ENCODE peak calls at places on chromosomes 11 and 22, in four cellular contexts. E, T, K and R are unnamed samples.

GRCh38 chr22:28544431-28544868 is 135.2 kb downstream of the TTC28 start:
- DNase-seq in T (no peak), E (no peak), K (no peak), R (no peak)

GRCh38 chr11:17687946-17688670 is 31.3 kb upstream of the MYOD1 start:
- DNase-seq in T (no peak), K (no peak), E (no peak), R (peak; percentile 15)

GRCh38 chr22:22410121-22410520 is 98.4 kb downstream of the ZNF280B start:
- DNase-seq in E (peak; percentile 86), K (no peak), T (no peak), R (no peak)

GRCh38 chr11:3736816-3737215 is 60.5 kb downstream of the NUP98 start:
- DNase-seq in E (no peak), T (no peak), K (no peak), R (no peak)

GRCh38 chr11:17986711-17987220 is 26.1 kb downstream of the SERGEF start:
- DNase-seq in T (no peak), E (no peak), K (no peak), R (no peak)

GRCh38 chr11:43969543-43969942 is 27.1 kb downstream of the C11orf96 start:
- DNase-seq in T (no peak), K (no peak), E (peak; percentile 85), R (no peak)

GRCh38 chr11:92340839-92341238 is 116.2 kb downstream of the FAT3 start:
- DNase-seq in E (no peak), T (peak; percentile 22), K (no peak), R (no peak)

GRCh38 chr11:19093976-19094375 is 23.0 kb upstream of the ZDHHC13 start:
- DNase-seq in K (no peak), T (no peak), E (no peak), R (no peak)

GRCh38 chr22:25852223-25852622 is 110.2 kb downstream of the MYO18B start:
- DNase-seq in T (no peak), K (no peak), E (no peak), R (no peak)

GRCh38 chr22:46798366-46799057 is 36.1 kb downstream of the TBC1D22A start:
- DNase-seq in E (peak; percentile 92), T (peak; percentile 81), K (peak; percentile 77), R (peak; percentile 82)
- H3K27ac ChIP-seq in E (no peak overlapping the region), T (no peak overlapping the region), K (no peak overlapping the region), R (peak overlapping the region; percentile 61)

GRCh38 chr11:65353900-65354264 is 669 bp upstream of the TIGD3 start:
- DNase-seq in E (peak; percentile 78), T (no peak), K (no peak), R (no peak)
- H3K27ac ChIP-seq in E (no peak overlapping the region), T (peak overlapping the region; percentile 56), K (peak overlapping the region; percentile 47), R (peak overlapping the region; percentile 86)

DNA sequence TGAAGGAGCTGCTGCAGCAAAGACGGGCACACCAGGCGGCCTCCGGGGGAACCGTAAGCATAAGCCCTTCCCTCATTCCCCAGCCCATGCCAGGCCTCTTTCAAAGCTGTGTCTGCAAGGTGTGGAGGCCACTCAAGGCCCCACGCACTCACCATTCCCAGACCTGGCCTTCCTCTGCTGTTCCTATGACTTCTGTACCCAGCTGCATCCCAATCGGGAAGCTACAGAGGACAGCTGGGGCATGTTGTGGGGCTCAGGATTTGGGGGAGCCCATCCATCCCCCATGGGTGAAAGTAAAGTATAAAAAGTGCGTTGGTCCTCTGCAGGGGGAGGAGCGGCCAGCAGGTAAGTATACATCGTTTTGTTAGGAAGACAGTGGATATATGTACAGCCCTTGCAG is 2.2 kb downstream of the POU2AF3 start:
- DNase-seq in T (no peak), E (no peak), K (no peak), R (no peak)
- H3K27ac ChIP-seq in T (no peak overlapping the region), E (no peak overlapping the region), K (no peak overlapping the region), R (peak overlapping the region; percentile 89)

GRCh38 chr11:10657308-10658271 is 36.0 kb downstream of the IRAG1 start:
- DNase-seq in K (no peak), E (no peak), T (no peak), R (no peak)
- H3K27ac ChIP-seq in K (peak overlapping the region; percentile 89), E (peak overlapping the region; percentile 30), T (peak overlapping the region; percentile 48), R (peak overlapping the region; percentile 92)

GRCh38 chr11:8732276-8732675 is 49.7 kb downstream of the RPL27A start:
- DNase-seq in K (no peak), T (no peak), E (no peak), R (no peak)
- H3K27ac ChIP-seq in K (peak overlapping the region; percentile 75), T (peak overlapping the region; percentile 15), E (peak overlapping the region; percentile 0), R (peak overlapping the region; percentile 88)

DNA sequence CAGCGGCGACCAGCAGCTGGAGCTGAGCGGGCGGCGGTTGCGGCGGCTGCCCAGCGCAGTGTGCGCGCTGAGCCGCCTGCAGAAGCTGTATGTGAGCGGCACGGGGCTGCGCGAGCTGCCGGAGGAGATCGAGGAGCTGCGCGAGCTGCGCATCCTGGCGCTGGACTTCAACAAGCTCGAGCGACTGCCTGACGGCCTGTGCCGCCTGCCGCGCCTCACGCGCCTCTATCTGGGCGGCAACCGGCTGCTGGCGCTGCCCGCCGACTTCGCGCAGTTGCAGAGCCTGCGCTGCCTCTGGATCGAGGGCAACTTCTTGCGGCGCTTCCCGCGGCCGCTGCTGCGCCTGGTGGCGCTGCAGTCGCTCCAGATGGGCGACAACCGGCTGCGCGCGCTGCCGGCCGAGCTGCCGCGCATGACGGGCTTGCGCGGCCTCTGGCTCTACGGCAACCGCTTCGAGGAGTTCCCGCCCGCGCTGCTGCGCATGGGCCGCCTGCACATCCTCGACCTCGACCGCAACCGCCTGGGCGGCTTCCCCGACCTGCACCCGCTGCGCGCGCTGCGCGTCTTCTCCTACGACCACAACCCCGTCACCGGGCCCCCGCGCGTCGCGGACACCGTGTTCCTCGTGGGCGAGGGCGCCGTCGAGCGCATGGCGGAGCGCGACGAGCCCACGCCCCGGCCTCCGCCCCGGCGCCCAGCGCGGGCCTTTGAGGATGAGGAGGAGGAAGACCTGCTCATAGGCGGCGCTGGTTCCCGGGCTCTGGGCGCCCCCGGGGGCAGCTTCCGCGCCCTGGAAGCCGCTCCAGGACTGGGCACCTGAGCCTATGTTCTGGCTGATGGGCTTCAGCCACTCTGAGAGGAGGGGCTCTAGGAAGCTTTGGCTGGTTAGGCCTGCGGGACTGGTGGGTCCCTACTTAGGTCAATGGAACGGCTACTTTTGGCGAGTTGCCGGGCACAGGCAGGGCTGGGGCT is 795 bp downstream of the LRRC10B start:
- DNase-seq in K (peak; percentile 81), T (peak; percentile 69), E (peak; percentile 89), R (peak; percentile 55)
- H3K27ac ChIP-seq in K (peak overlapping the region; percentile 92), T (peak overlapping the region; percentile 32), E (peak overlapping the region; percentile 43), R (no peak overlapping the region)

GRCh38 chr22:46439576-46440465 is 97.6 kb downstream of the CELSR1 start:
- DNase-seq in E (no peak), T (no peak), K (no peak), R (no peak)

GRCh38 chr22:46437990-46438389 is 99.4 kb downstream of the CELSR1 start:
- DNase-seq in T (no peak), E (no peak), K (no peak), R (no peak)

GRCh38 chr22:46439111-46439510 is 98.3 kb downstream of the CELSR1 start:
- DNase-seq in K (no peak), E (no peak), T (no peak), R (no peak)

GRCh38 chr22:46433318-46433717 is 97.8 kb downstream of the TRMU start:
- DNase-seq in T (no peak), E (no peak), K (no peak), R (no peak)

GRCh38 chr22:46436595-46437163 is 100.7 kb downstream of the CELSR1 start:
- DNase-seq in E (no peak), T (no peak), K (no peak), R (no peak)
- H3K27ac ChIP-seq in E (no peak overlapping the region), T (no peak overlapping the region), K (no peak overlapping the region), R (no peak overlapping the region)

GRCh38 chr22:41537203-41537602 is 7.1 kb downstream of the POLR3H start:
- DNase-seq in E (no peak), K (no peak), T (no peak), R (no peak)
- H3K27ac ChIP-seq in E (no peak overlapping the region), K (no peak overlapping the region), T (no peak overlapping the region), R (no peak overlapping the region)